ENCODE peak calls at places on chromosomes 7 and 10, in nine cellular contexts. D, O, A, Y, C, I, S, K and N are unnamed samples.

GRCh38 chr10:66786705-66787104 is 139.1 kb upstream of the LRRTM3 start:
- DNase-seq in D (no peak), O (no peak), A (no peak), Y (no peak), C (no peak), I (no peak), S (no peak), K (no peak), N (no peak)

GRCh38 chr10:87651801-87652200 is 7.9 kb upstream of the PAPSS2 start:
- DNase-seq in D (no peak), O (no peak), A (no peak), Y (no peak), C (no peak), I (no peak), S (no peak), K (no peak), N (no peak)

GRCh38 chr10:77925410-77925794 is 1.2 kb downstream of the DLG5 start:
- DNase-seq in D (peak), O (no peak), A (no peak), Y (peak), C (peak), I (no peak), S (peak), K (no peak), N (peak)

GRCh38 chr10:29849434-29849833 is 210.0 kb downstream of the JCAD start:
- DNase-seq in D (no peak), O (no peak), A (no peak), Y (no peak), C (peak), I (no peak), S (peak), K (no peak), N (no peak)

GRCh38 chr10:133278577-133279265 is 2.1 kb upstream of the ADAM8 start:
- DNase-seq in D (peak), O (peak), A (peak), Y (peak), C (peak), I (peak), S (peak), K (no peak), N (no peak)

GRCh38 chr7:6590645-6591110 is 857 bp downstream of the INTS15 start:
- DNase-seq in D (no peak), O (no peak), A (no peak), Y (no peak), C (peak), I (no peak), S (no peak), K (no peak), N (peak)

GRCh38 chr10:120433176-120433575 is 23.9 kb upstream of the PLPP4 start:
- DNase-seq in D (no peak), O (no peak), A (no peak), Y (no peak), C (no peak), I (no peak), S (no peak), K (no peak), N (no peak)

GRCh38 chr7:70589010-70589409 is 542.9 kb upstream of the GALNT17 start:
- DNase-seq in D (no peak), O (no peak), A (no peak), Y (no peak), C (no peak), I (no peak), S (no peak), K (no peak), N (no peak)

GRCh38 chr10:70804424-70804814 is 11.3 kb upstream of the SGPL1 start:
- DNase-seq in D (no peak), O (no peak), A (no peak), Y (peak), C (no peak), I (peak), S (no peak), K (no peak), N (peak)

GRCh38 chr10:75540357-75541335 is 109.2 kb downstream of the LRMDA start:
- DNase-seq in D (no peak), O (no peak), A (no peak), Y (no peak), C (no peak), I (no peak), S (no peak), K (no peak), N (no peak)
- TF ChIP-seq CTCF in D (no peak), O (no peak), A (no peak), Y (peak), C (no peak), I (no peak), S (no peak), K (no peak), N (no peak)

DNA sequence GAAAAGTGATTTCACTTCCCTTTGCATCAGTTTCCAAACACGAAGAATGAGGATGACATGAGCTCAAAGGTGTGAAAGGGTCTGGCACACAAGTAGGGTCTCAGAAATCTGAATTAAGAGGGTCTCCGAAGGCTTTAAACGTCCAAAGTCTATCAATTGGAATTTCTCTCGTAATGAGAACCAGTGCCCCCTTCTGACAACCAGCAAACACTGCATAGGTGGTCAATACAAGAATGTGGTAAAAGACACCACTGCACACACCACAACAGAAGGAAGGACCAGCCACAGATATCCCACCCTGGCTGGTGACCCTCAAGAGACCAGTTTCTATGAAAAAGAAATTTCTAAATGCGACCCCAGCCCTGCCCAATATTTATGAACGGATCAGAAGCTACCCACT is 78.1 kb downstream of the CALN1 start:
- DNase-seq in D (no peak), O (no peak), A (no peak), Y (no peak), C (no peak), I (no peak), S (no peak), K (no peak), N (no peak)
- TF ChIP-seq CTCF in D (peak), O (no peak), A (no peak), Y (no peak), C (no peak), I (no peak), S (no peak), K (no peak), N (no peak)

GRCh38 chr10:106727170-106727569 is 437.3 kb downstream of the SORCS1 start:
- DNase-seq in D (no peak), O (no peak), A (no peak), Y (no peak), C (no peak), I (no peak), S (no peak), K (no peak), N (no peak)

GRCh38 chr10:106728232-106728631 is 436.3 kb downstream of the SORCS1 start:
- DNase-seq in D (no peak), O (no peak), A (no peak), Y (no peak), C (no peak), I (no peak), S (no peak), K (no peak), N (no peak)

GRCh38 chr10:106722524-106722923 is 442.0 kb downstream of the SORCS1 start:
- DNase-seq in D (no peak), O (no peak), A (no peak), Y (no peak), C (no peak), I (no peak), S (peak), K (no peak), N (no peak)
- TF ChIP-seq CTCF in D (peak), O (peak), A (no peak), Y (no peak), C (no peak), I (no peak), S (no peak), K (peak), N (no peak)

GRCh38 chr10:43393606-43394360 is 15.2 kb downstream of the HNRNPF start:
- DNase-seq in D (no peak), O (no peak), A (no peak), Y (no peak), C (no peak), I (no peak), S (no peak), K (no peak), N (no peak)

GRCh38 chr10:43396061-43396927 is 12.7 kb downstream of the HNRNPF start:
- DNase-seq in D (peak), O (peak), A (peak), Y (peak), C (peak), I (peak), S (peak), K (peak), N (peak)

GRCh38 chr10:43396928-43397624 is 11.9 kb downstream of the HNRNPF start:
- DNase-seq in D (peak), O (peak), A (peak), Y (peak), C (peak), I (peak), S (peak), K (peak), N (peak)

GRCh38 chr10:43394868-43395267 is 14.1 kb downstream of the HNRNPF start:
- DNase-seq in D (no peak), O (no peak), A (no peak), Y (no peak), C (no peak), I (no peak), S (no peak), K (no peak), N (no peak)

DNA sequence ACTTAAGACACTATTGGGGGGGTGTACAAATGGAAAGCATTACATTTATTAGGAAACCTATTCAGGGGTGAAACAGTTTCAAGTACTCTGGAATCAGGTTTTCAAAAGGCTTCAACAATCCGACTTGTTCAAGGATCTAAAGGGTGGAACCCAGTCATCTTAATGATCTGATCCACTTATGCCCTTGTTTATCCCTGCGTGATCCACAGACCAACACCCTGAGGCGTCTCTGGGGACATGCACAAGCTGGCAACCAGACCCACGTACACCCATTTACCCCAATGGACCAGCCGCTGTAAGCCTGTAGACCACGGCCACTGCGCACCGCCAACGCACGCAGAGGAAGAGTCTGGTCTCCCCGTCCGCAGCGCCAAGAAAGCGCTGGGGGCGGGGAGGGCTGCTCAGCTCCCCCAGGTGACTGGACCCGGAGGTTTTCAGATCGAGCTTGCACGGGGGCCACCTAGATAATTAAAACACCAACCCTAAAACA is 13.4 kb downstream of the HNRNPF start:
- DNase-seq in D (no peak), O (no peak), A (peak), Y (no peak), C (peak), I (no peak), S (no peak), K (no peak), N (no peak)
- TF ChIP-seq CTCF in D (no peak), O (no peak), A (no peak), Y (no peak), C (no peak), I (no peak), S (no peak), K (no peak), N (no peak)

GRCh38 chr7:88358534-88358838 is 51.8 kb upstream of the STEAP4 start:
- DNase-seq in D (no peak), O (no peak), A (no peak), Y (no peak), C (no peak), I (no peak), S (no peak), K (no peak), N (no peak)

GRCh38 chr7:88354999-88355398 is 48.3 kb upstream of the STEAP4 start:
- DNase-seq in D (no peak), O (no peak), A (no peak), Y (no peak), C (no peak), I (no peak), S (no peak), K (no peak), N (no peak)

GRCh38 chr7:88357794-88358533 is 51.3 kb upstream of the STEAP4 start:
- DNase-seq in D (peak), O (no peak), A (no peak), Y (peak), C (peak), I (peak), S (peak), K (no peak), N (peak)

GRCh38 chr7:88358881-88359280 is 52.2 kb upstream of the STEAP4 start:
- DNase-seq in D (no peak), O (no peak), A (no peak), Y (no peak), C (no peak), I (no peak), S (no peak), K (no peak), N (no peak)

GRCh38 chr7:88357295-88357694 is 50.6 kb upstream of the STEAP4 start:
- DNase-seq in D (peak), O (peak), A (no peak), Y (peak), C (peak), I (peak), S (peak), K (no peak), N (no peak)
- TF ChIP-seq CTCF in D (no peak), O (no peak), A (no peak), Y (peak), C (peak), I (peak), S (no peak), K (no peak), N (no peak)